ENCODE peak calls at places on chromosomes 7 and 10, in five cellular contexts. A is spleen, I is heart left ventricle, R is astrocyte of the spinal cord, P is choroid plexus epithelial cell. O is an unnamed sample.
A peak's percentile ranks its signal among the peaks of the same experiment; 100 is the strongest.

GRCh38 chr10:62019685-62020361 is 118.3 kb downstream of the ARID5B start:
- DNase-seq in P (no peak), R (no peak), A (no peak), I (no peak), O (no peak)

GRCh38 chr10:6200588-6201510 is 1.9 kb upstream of the PFKFB3 start:
- DNase-seq in R (peak; percentile 29), I (no peak), A (peak; percentile 88), P (peak; percentile 49), O (no peak)

GRCh38 chr7:157136372-157136771 is 2.4 kb upstream of the UBE3C start:
- DNase-seq in A (no peak), R (peak; percentile 86), P (peak; percentile 95), I (no peak), O (peak; percentile 34)

GRCh38 chr10:5952731-5953385 is 24.5 kb downstream of the IL15RA start:
- DNase-seq in P (no peak), A (peak; percentile 56), I (no peak), R (no peak), O (no peak)

GRCh38 chr10:82206831-82207230 is 331.8 kb downstream of the NRG3 start:
- DNase-seq in A (no peak), I (no peak), P (peak; percentile 18), R (no peak), O (no peak)

GRCh38 chr10:4431114-4431862 is 394.7 kb upstream of the AKR1E2 start:
- DNase-seq in R (peak; percentile 92), I (no peak), P (peak; percentile 85), A (no peak), O (peak; percentile 88)

GRCh38 chr7:101941481-101942383 is 124.3 kb downstream of the CUX1 start:
- DNase-seq in R (peak; percentile 85), A (no peak), P (peak; percentile 71), I (no peak), O (peak; percentile 40)

GRCh38 chr7:108062250-108063014 is 59.5 kb upstream of the LAMB1 start:
- DNase-seq in I (no peak), R (no peak), A (no peak), P (peak; percentile 31), O (no peak)

GRCh38 chr10:87976101-87976743 is 112.8 kb downstream of the PTEN start:
- DNase-seq in P (peak; percentile 41), I (no peak), R (no peak), A (no peak), O (no peak)

GRCh38 chr7:90384433-90384832 is 18.8 kb upstream of the CLDN12 start:
- DNase-seq in A (no peak), P (no peak), R (peak; percentile 14), I (no peak), O (no peak)

GRCh38 chr7:39042706-39043105 is 65.0 kb downstream of the POU6F2 start:
- DNase-seq in A (no peak), I (no peak), P (no peak), R (no peak), O (no peak)

GRCh38 chr7:100765250-100765649 is 31.9 kb downstream of the ZAN start:
- DNase-seq in A (no peak), P (no peak), R (no peak), I (no peak), O (no peak)

GRCh38 chr10:124671486-124672075 is 72.6 kb downstream of the FAM53B start:
- DNase-seq in A (peak; percentile 65), I (no peak), R (no peak), P (peak; percentile 23), O (no peak)

GRCh38 chr7:7834761-7835160 is 116.4 kb upstream of the RPA3 start:
- DNase-seq in P (no peak), R (no peak), A (no peak), I (no peak), O (no peak)

GRCh38 chr7:95246935-95247370 is 77.4 kb downstream of the PON1 start:
- DNase-seq in P (peak; percentile 93), I (no peak), A (no peak), R (peak; percentile 78), O (peak; percentile 80)

GRCh38 chr10:128036011-128036615 is 90.1 kb downstream of the MKI67 start:
- DNase-seq in I (no peak), P (no peak), R (no peak), A (peak; percentile 58), O (no peak)

GRCh38 chr7:36474283-36475010 is 84.8 kb downstream of the ANLN start:
- DNase-seq in R (peak; percentile 32), P (no peak), A (no peak), I (no peak), O (peak; percentile 23)

GRCh38 chr10:84946984-84947383 is 618.6 kb downstream of the CCSER2 start:
- DNase-seq in P (no peak), I (no peak), A (no peak), R (no peak), O (no peak)

GRCh38 chr7:45402480-45403218 is 171.5 kb upstream of the ADCY1 start:
- DNase-seq in A (no peak), P (peak; percentile 80), R (peak; percentile 79), I (no peak), O (peak; percentile 86)

GRCh38 chr7:33040803-33041516 is 21.6 kb downstream of the NT5C3A start:
- DNase-seq in I (no peak), P (peak; percentile 41), R (no peak), A (no peak), O (no peak)

GRCh38 chr7:23191022-23191421 is 9.2 kb downstream of the NUP42 start:
- DNase-seq in R (no peak), P (no peak), I (no peak), A (no peak), O (no peak)

GRCh38 chr10:126350216-126350992 is 37.9 kb downstream of the ADAM12 start:
- DNase-seq in R (peak; percentile 89), A (no peak), I (no peak), P (peak; percentile 60), O (peak; percentile 55)

GRCh38 chr10:110774069-110775021 is 97.4 kb upstream of the PDCD4 start:
- DNase-seq in I (no peak), R (peak; percentile 65), P (peak; percentile 76), A (no peak), O (peak; percentile 39)

DNA sequence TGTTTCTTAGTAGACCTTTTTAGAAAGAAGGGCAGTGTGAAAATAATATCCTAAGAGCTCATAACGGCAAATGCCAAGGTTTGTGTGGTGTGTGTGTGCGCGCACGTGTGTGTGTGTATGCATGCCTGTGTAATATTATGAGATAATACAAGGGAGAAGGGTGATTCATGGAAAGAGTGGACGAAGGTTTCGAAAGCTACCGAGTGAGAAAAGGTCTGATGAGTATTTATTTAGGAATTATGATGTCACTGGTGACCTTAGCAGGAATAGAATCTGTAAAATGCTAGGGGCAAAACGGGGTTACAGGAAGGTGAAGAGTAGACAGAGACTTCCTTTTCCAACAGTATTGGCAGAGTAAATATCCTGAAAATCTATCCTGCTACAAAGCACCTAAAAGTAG is 107.3 kb downstream of the AHR start:
- DNase-seq in P (peak; percentile 96), I (no peak), A (no peak), R (peak; percentile 89), O (peak; percentile 32)
- H3K4me3 ChIP-seq in P (no peak overlapping the region), I (no peak overlapping the region), A (no peak overlapping the region), R (no peak overlapping the region), O (no peak overlapping the region)

DNA sequence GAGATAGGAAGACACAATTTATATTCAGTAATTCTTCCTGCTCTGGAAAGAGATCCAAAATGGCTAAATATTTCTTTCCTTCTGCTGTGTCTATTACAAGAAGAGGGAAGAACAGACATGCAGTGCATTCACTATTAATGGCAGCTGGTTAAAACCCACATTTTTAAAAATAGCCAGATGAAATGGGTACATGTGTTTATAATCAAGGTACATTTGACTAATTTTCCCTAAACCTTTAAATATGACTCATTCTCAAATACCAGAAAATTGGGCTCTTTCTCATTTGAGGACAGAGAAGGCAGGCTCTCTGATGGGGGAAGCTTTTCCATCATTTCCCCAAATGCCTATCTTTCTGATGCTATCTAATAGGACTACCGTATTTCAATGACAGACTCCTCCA is 215.7 kb upstream of the HABP2 start:
- DNase-seq in R (no peak), P (no peak), I (no peak), A (no peak), O (no peak)
- TF ChIP-seq CTCF in R (no peak), P (no peak), I (no peak), A (no peak), O (no peak)

GRCh38 chr10:69865450-69865849 is 63.7 kb downstream of the COL13A1 start:
- DNase-seq in R (no peak), I (no peak), A (no peak), P (no peak), O (no peak)

GRCh38 chr10:69867699-69868558 is 66.2 kb downstream of the COL13A1 start:
- DNase-seq in R (no peak), A (no peak), I (no peak), P (no peak), O (no peak)

GRCh38 chr10:69868821-69869220 is 67.1 kb downstream of the COL13A1 start:
- DNase-seq in I (no peak), R (no peak), A (no peak), P (no peak), O (no peak)

GRCh38 chr10:69866246-69866687 is 64.6 kb downstream of the COL13A1 start:
- DNase-seq in R (no peak), I (no peak), P (no peak), A (no peak), O (no peak)

DNA sequence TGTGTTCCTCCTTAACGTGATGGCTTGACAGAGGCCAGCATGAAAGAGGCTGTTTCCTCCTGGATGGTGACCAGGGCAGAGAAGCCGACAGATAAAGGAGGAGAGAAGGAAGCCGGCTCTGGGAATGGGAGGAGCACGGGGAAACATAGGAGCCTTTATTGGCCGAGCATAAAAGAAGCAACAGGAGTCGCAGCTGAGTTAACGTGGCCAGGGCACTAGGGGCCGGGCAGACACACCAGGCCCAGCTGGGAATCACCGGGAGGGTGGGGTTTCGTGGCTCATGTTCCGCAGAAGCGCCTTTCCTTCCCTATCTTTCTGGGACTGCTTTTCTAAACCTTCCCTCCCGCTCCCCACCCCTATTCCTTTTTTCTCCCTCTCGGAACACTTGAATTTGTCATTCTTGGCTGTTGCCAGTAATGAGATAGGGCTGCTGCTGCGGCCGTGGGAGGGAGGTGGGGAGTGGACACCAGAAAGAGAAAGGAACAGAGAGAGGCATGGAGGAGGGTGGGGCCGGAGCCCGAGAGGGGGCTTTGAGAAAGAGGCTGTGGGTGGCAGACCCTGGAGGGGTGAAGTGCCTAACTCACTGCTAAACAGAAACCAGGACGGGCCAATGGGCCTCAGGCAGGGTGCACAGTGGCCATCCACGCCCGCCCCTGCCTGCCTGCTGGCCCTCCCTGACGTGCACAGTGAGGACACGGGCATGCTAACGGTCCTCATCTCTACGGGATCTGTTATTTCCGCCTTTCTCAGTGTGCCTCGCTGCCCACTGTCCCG is 65.2 kb downstream of the COL13A1 start:
- DNase-seq in I (no peak), R (peak; percentile 91), A (no peak), P (peak; percentile 82), O (no peak)
- H3K4me3 ChIP-seq in I (peak overlapping the region; percentile 44), R (peak overlapping the region; percentile 5), A (peak overlapping the region; percentile 30), P (peak overlapping the region; percentile 35), O (no peak overlapping the region)

DNA sequence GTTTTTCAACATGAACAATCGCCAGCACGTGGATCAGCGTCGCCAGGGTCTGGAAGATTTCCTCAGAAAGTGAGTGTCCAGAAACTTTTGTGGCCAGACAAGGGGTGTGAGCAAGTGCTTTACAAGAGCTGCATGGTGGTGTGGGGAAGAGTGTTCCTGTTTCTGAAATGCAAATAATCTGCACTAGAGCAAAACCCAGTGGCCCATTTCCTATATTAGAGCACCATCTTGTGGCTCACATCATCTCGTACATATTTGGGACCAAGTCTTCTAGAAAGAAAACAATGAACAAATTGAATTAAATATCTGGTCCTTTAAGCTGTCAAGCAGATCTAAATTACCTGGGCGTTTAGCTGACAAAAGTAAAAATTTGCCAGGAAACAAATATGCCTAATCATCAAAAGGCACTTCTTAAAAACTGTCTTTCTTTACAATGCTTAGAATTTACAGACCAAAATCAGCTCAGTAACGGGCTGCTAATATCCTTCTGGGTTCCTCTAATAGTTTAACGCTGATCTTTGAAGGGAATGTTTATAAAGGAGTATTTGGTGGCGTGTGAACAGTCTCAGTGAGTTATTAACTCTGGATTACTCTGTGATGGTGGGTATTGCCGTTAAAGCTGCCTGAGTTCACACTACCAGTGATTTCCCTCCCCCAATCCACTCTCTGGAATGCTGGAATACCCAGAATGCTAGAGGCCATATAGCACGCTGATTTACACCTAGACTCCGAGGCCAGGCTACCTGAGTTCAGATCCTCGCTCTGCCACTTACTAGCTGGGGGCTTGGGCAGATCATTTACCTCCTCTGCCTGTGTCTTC is 73.6 kb downstream of the SNX10 start:
- DNase-seq in R (peak; percentile 81), P (peak; percentile 88), I (no peak), A (no peak), O (peak; percentile 67)
- TF ChIP-seq CTCF in R (peak; percentile 53), P (peak; percentile 76), I (peak; percentile 68), A (peak; percentile 80), O (peak; percentile 53)

O was measured in astrocyte of the cerebellum.